ENCODE peak calls at places on chromosomes 7 and 10, in nine cellular contexts. E, U, V, H, K, Y, B, Z and O are unnamed samples.

GRCh38 chr7:124762611-124763143 is 2.9 kb downstream of the GPR37 start:
- DNase-seq in U (peak), H (peak), Z (no peak), B (no peak), K (peak), Y (peak), E (no peak), V (no peak), O (no peak)

GRCh38 chr7:137354361-137354760 is 10.8 kb upstream of the PTN start:
- DNase-seq in V (no peak), E (no peak), Y (peak), K (no peak), H (peak), B (peak), Z (no peak), U (peak), O (no peak)

GRCh38 chr7:79035858-79036257 is 417.6 kb downstream of the MAGI2 start:
- DNase-seq in U (no peak), E (no peak), Y (no peak), K (no peak), V (no peak), Z (no peak), H (no peak), B (no peak), O (no peak)

GRCh38 chr7:38368191-38368605 is 94.8 kb upstream of the TARP start:
- DNase-seq in K (peak), V (peak), Z (peak), Y (peak), H (peak), E (peak), B (peak), U (peak), O (no peak)

GRCh38 chr7:139034855-139035587 is 821 bp downstream of the ZC3HAV1L start:
- DNase-seq in B (peak), U (peak), K (peak), Z (peak), H (no peak), Y (no peak), E (peak), V (peak), O (no peak)

GRCh38 chr10:82160291-82160690 is 285.3 kb downstream of the NRG3 start:
- DNase-seq in Y (no peak), K (no peak), V (no peak), H (no peak), Z (no peak), U (no peak), B (no peak), E (no peak), O (no peak)

GRCh38 chr10:118580702-118581101 is 14.7 kb downstream of the PRLHR start:
- DNase-seq in Y (no peak), H (no peak), K (no peak), Z (no peak), V (no peak), B (no peak), U (no peak), E (no peak), O (no peak)

GRCh38 chr10:76356557-76356956 is 925.1 kb downstream of the LRMDA start:
- DNase-seq in Y (no peak), K (no peak), B (no peak), V (no peak), H (no peak), E (peak), U (no peak), Z (no peak), O (no peak)

GRCh38 chr7:26013551-26014083 is 138.4 kb upstream of the NFE2L3 start:
- DNase-seq in U (no peak), Z (no peak), E (no peak), H (no peak), K (no peak), V (no peak), Y (no peak), B (no peak), O (no peak)

GRCh38 chr7:110442386-110442837 is 648.5 kb upstream of the LRRN3 start:
- DNase-seq in K (peak), U (peak), E (peak), V (peak), Y (peak), B (peak), H (peak), Z (peak), O (no peak)